ENCODE peak calls at places on chromosomes 13 and 19, in five cellular contexts. L, V, C, A and N are unnamed samples.

GRCh38 chr19:15869109-15869555 is 28.7 kb downstream of the CYP4F2 start:
- DNase-seq in L (no peak), V (no peak), C (no peak), A (peak; percentile 35), N (peak; percentile 60)

GRCh38 chr19:45761714-45762113 is 7.3 kb downstream of the SIX5 start:
- DNase-seq in L (no peak), V (no peak), C (no peak), A (no peak), N (no peak)

GRCh38 chr19:39679791-39680168 is 24.1 kb downstream of the LGALS16 start:
- DNase-seq in L (peak; percentile 49), V (no peak), C (no peak), A (no peak), N (no peak)

GRCh38 chr19:38849746-38850230 is at the start of gene HNRNPL:
- DNase-seq in L (peak; percentile 98), V (peak; percentile 99), C (no peak), A (peak; percentile 94), N (no peak)

GRCh38 chr13:49113526-49114286 is 106.4 kb upstream of the MLNR start:
- DNase-seq in L (no peak), V (no peak), C (no peak), A (no peak), N (peak; percentile 50)

GRCh38 chr13:29081036-29081435 is 260.9 kb downstream of the MTUS2 start:
- DNase-seq in L (peak; percentile 6), V (no peak), C (no peak), A (peak; percentile 55), N (no peak)

GRCh38 chr13:25688524-25688923 is 316.8 kb downstream of the ATP8A2 start:
- DNase-seq in L (no peak), V (no peak), C (no peak), A (no peak), N (no peak)

GRCh38 chr19:14271830-14272229 is 65.9 kb upstream of the ADGRL1 start:
- DNase-seq in L (no peak), V (no peak), C (no peak), A (peak; percentile 10), N (no peak)

GRCh38 chr13:78881746-78882145 is 222.8 kb upstream of the OBI1 start:
- DNase-seq in L (no peak), V (no peak), C (no peak), A (no peak), N (no peak)

GRCh38 chr19:46746281-46746965 is at the start of gene STRN4:
- DNase-seq in L (peak; percentile 68), V (peak; percentile 51), C (no peak), A (peak; percentile 91), N (no peak)

GRCh38 chr13:103772576-103772975 is 706.4 kb upstream of the SLC10A2 start:
- DNase-seq in L (no peak), V (no peak), C (no peak), A (no peak), N (no peak)
- TF ChIP-seq CTCF in L (peak; percentile 4), V (no peak), C (no peak), A (no peak), N (no peak)

GRCh38 chr13:111153977-111154332 is 38.8 kb downstream of the ARHGEF7 start:
- DNase-seq in L (no peak), V (no peak), C (no peak), A (peak; percentile 45), N (peak; percentile 36)
- TF ChIP-seq CTCF in L (peak; percentile 35), V (no peak), C (peak; percentile 31), A (peak; percentile 7), N (no peak)

DNA sequence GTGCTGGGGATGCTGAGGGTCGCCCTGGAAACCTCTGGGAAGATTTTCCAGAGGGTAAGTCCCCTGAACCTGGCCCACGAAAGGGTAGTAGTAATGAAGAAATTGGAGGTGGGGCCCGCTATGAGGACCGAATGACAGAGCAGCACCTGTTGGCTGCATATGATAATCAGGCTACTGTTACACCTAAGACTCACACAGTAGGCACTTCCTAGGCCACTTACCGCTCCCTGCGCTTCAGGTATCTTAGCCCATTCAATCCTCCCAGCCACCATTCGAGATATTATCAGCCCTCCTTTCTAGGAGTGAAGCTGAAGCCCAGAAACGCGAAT is 4.3 kb upstream of the LRFN3 start:
- DNase-seq in L (no peak), V (no peak), C (no peak), A (no peak), N (no peak)
- TF ChIP-seq CTCF in L (no peak), V (no peak), C (no peak), A (no peak), N (no peak)

DNA sequence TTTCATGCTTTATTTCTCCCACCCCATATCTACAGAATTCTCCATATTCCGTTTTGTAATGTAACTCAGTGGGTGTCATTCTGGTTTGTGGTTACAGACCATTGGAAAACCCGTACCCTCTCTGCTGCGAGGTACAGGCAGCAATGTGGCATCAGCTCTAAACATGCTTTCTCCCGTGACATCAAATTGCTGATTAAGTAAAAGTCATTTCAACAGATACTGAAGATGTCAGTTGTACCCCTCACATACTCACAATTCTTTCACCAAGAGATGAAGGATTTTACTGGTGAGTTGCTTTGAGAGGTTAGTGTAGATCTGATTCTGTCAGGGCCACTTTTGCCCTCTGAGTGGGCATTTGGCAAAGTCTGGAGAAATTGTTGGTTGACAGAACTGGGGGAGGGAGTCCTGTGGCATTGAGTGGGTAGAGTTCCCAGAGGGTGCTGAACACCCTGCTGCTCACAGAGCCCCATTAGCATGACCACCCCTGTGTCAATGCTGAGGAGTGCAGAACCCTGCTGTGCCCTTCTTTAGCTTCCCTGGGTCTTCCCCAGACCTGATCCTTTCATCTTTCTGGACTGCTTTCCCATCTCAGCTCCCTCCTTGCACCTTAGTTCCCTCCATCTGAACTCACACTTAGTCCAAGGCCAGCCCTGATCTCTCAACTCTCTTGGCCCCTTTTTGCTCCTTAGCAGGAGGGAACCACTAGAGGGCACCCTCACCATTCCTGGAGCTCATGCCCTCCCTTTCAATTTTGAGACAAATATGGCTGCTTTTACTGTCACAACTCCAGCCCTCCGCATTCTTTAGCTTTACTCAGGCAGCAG is 39.9 kb upstream of the CEACAM8 start:
- DNase-seq in L (peak; percentile 9), V (no peak), C (no peak), A (peak; percentile 42), N (peak; percentile 59)
- TF ChIP-seq CTCF in L (peak; percentile 88), V (no peak), C (peak; percentile 87), A (peak; percentile 78), N (peak; percentile 69)

DNA sequence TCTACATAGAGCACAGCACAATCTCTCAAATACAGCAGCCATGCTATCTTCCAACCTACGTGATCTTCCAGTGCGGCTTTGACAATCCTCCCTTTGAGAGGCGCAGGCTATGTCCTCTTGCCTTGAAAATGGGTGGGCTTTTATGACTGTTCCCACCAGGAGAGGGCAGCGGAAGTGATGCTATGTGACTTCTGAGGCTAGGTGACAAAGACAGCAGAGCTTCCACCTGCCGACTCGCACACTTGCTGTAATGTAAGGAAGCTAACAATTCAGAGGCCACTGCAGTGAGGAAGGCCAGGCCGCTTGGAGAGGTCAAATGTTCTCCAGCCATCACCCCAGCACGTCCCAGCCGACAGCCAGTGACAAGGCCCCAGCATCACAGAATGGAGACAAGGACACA is 65.8 kb downstream of the MRPL57 start:
- DNase-seq in L (no peak), V (no peak), C (no peak), A (no peak), N (no peak)
- TF ChIP-seq CTCF in L (no peak), V (no peak), C (no peak), A (no peak), N (no peak)

GRCh38 chr13:91017669-91018053 is 329.8 kb upstream of the MIR17HG start:
- DNase-seq in L (no peak), V (no peak), C (no peak), A (no peak), N (peak; percentile 68)
- TF ChIP-seq CTCF in L (no peak), V (no peak), C (no peak), A (peak; percentile 14), N (no peak)

DNA sequence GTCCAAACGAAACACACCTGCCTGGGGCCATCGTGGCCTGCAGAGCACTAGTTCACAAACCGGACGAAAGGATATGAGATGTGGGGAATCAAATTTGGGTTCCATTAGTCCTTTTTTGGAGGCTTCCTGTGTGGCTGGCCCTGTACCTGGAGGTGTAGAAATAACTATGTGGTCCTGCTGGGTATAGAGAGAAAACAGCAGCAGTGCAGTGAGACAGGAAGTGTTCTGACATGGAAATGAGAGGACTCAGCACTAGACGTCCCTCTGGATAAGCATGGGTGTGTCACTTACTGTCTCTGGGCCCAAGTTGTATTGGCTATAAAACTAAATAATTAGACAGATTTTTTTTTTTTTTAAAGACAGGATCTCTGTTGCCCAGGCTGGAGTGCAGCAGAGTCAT is 12.3 kb downstream of the KDELR1 start:
- DNase-seq in L (no peak), V (no peak), C (no peak), A (no peak), N (no peak)
- TF ChIP-seq CTCF in L (no peak), V (no peak), C (no peak), A (no peak), N (no peak)

GRCh38 chr19:12938054-12938535 is 314 bp upstream of the CALR start:
- DNase-seq in L (peak; percentile 98), V (peak; percentile 96), C (peak; percentile 94), A (peak; percentile 97), N (peak; percentile 100)
- TF ChIP-seq CTCF in L (no peak), V (no peak), C (no peak), A (no peak), N (no peak)

GRCh38 chr19:51687791-51688664 is 5.1 kb upstream of the SPACA6 start:
- DNase-seq in L (no peak), V (no peak), C (no peak), A (peak; percentile 17), N (peak; percentile 71)

GRCh38 chr19:51690359-51691121 is 2.6 kb upstream of the SPACA6 start:
- DNase-seq in L (no peak), V (no peak), C (no peak), A (peak; percentile 74), N (peak; percentile 76)

GRCh38 chr19:51691122-51692064 is 1.7 kb upstream of the SPACA6 start:
- DNase-seq in L (no peak), V (no peak), C (no peak), A (no peak), N (peak; percentile 49)

GRCh38 chr19:51689751-51690358 is 3.3 kb upstream of the SPACA6 start:
- DNase-seq in L (no peak), V (no peak), C (no peak), A (peak; percentile 21), N (no peak)

GRCh38 chr19:51688665-51689571 is 4.2 kb upstream of the SPACA6 start:
- DNase-seq in L (no peak), V (no peak), C (peak; percentile 82), A (peak; percentile 35), N (peak; percentile 95)
- TF ChIP-seq CTCF in L (no peak), V (no peak), C (no peak), A (no peak), N (no peak)